ENCODE peak calls at places on chromosome 15, in nine cellular contexts. W is kidney glomerular epithelial cell; T is hypothalamus; S is sigmoid colon; M is cardiac muscle cell; N is activated naive CD4-positive, alpha-beta T cell; G is lower leg skin; E is NCI-H2081; Y is SHP77. I is an unnamed sample.

GRCh38 chr15:82624008-82624407 is 23.2 kb downstream of the CPEB1 start:
- DNase-seq in W (peak; percentile 13), T (no peak), S (no peak), M (no peak), N (no peak), G (no peak), E (no peak), Y (no peak), I (no peak)

GRCh38 chr15:68812069-68812468 is 8.6 kb downstream of the ANP32A start:
- DNase-seq in W (no peak), T (no peak), S (no peak), M (no peak), N (no peak), G (peak; percentile 61), E (no peak), Y (no peak), I (no peak)

GRCh38 chr15:70109522-70109921 is 11.8 kb upstream of the TLE3 start:
- DNase-seq in W (no peak), T (no peak), S (no peak), M (no peak), N (no peak), G (no peak), E (no peak), Y (no peak), I (no peak)

GRCh38 chr15:36008719-36009118 is 462.8 kb upstream of the DPH6 start:
- DNase-seq in W (no peak), T (no peak), S (no peak), M (no peak), N (no peak), G (no peak), E (no peak), Y (no peak), I (no peak)

GRCh38 chr15:83036253-83036652 is 24.8 kb upstream of the C15orf40 start:
- DNase-seq in W (no peak), T (no peak), S (no peak), M (no peak), N (no peak), G (no peak), E (no peak), Y (no peak), I (no peak)

GRCh38 chr15:40115670-40116093 is 7.0 kb upstream of the BMF start:
- DNase-seq in W (peak; percentile 29), T (no peak), S (no peak), M (no peak), N (no peak), G (peak; percentile 87), E (no peak), Y (peak; percentile 37), I (peak; percentile 91)

GRCh38 chr15:68650901-68651709 is 72.3 kb downstream of the CORO2B start:
- DNase-seq in W (no peak), T (no peak), S (peak; percentile 76), M (peak; percentile 77), N (no peak), G (peak; percentile 88), E (no peak), Y (no peak), I (peak; percentile 88)

GRCh38 chr15:75661041-75661778 is 13.5 kb downstream of the SNX33 start:
- DNase-seq in W (peak; percentile 82), T (no peak), S (peak; percentile 97), M (no peak), N (no peak), G (peak; percentile 98), E (no peak), Y (no peak), I (peak; percentile 85)

GRCh38 chr15:41882689-41883483 is 11.0 kb downstream of the SPTBN5 start:
- DNase-seq in W (no peak), T (no peak), S (no peak), M (no peak), N (no peak), G (no peak), E (no peak), Y (peak; percentile 65), I (no peak)

GRCh38 chr15:45133561-45133920 is 3.7 kb downstream of the DUOX1 start:
- DNase-seq in W (no peak), T (no peak), S (no peak), M (peak; percentile 60), N (no peak), G (no peak), E (no peak), Y (no peak), I (no peak)

GRCh38 chr15:62052714-62053113 is 7.5 kb downstream of the VPS13C start:
- DNase-seq in W (no peak), T (no peak), S (no peak), M (no peak), N (no peak), G (no peak), E (no peak), Y (no peak), I (no peak)

GRCh38 chr15:99436472-99437314 is 129.1 kb upstream of the MEF2A start:
- DNase-seq in W (no peak), T (no peak), S (peak; percentile 54), M (no peak), N (no peak), G (peak; percentile 88), E (no peak), Y (no peak), I (no peak)

GRCh38 chr15:99477745-99478525 is 87.8 kb upstream of the MEF2A start:
- DNase-seq in W (no peak), T (no peak), S (no peak), M (no peak), N (no peak), G (no peak), E (no peak), Y (no peak), I (no peak)

GRCh38 chr15:91553455-91553854 is 300.1 kb upstream of the SLCO3A1 start:
- DNase-seq in W (no peak), T (no peak), S (no peak), M (no peak), N (no peak), G (no peak), E (peak; percentile 79), Y (peak; percentile 11), I (no peak)

GRCh38 chr15:87762110-87762509 is 494.4 kb downstream of the NTRK3 start:
- DNase-seq in W (no peak), T (no peak), S (no peak), M (no peak), N (no peak), G (no peak), E (no peak), Y (no peak), I (no peak)

I was measured in spleen.